ENCODE peak calls at places on chromosomes 3 and 15, in seven cellular contexts. S, X, O, J, F, W and A are unnamed samples. For H3K36me3, the result is how much of the 10 kb centered on the place peaks cover.

GRCh38 chr3:139675327-139675726 is 2.4 kb downstream of the NMNAT3 start:
- DNase-seq in S (peak), X (no peak), O (peak), J (no peak), F (no peak), W (no peak), A (no peak)

GRCh38 chr15:73385205-73385604 is 16.4 kb upstream of the HCN4 start:
- DNase-seq in S (no peak), X (no peak), O (no peak), J (no peak), F (no peak), W (no peak), A (no peak)

GRCh38 chr3:65408531-65409181 is 630.1 kb downstream of the MAGI1 start:
- DNase-seq in S (no peak), X (no peak), O (no peak), J (no peak), F (no peak), W (no peak), A (no peak)

GRCh38 chr3:107848516-107848915 is 242.3 kb downstream of the CD47 start:
- DNase-seq in S (no peak), X (no peak), O (no peak), J (no peak), F (no peak), W (no peak), A (no peak)

GRCh38 chr3:111324142-111324541 is 217.9 kb upstream of the CD96 start:
- DNase-seq in S (no peak), X (no peak), O (no peak), J (no peak), F (no peak), W (no peak), A (no peak)

GRCh38 chr15:68598171-68599152 is 19.7 kb downstream of the CORO2B start:
- DNase-seq in S (no peak), X (no peak), O (no peak), J (no peak), F (no peak), W (no peak), A (no peak)

GRCh38 chr3:187713504-187713903 is 11.1 kb upstream of the RTP2 start:
- DNase-seq in S (peak), X (no peak), O (no peak), J (peak), F (peak), W (no peak), A (no peak)

GRCh38 chr15:69037977-69038376 is 23.5 kb downstream of the NOX5 start:
- DNase-seq in S (no peak), X (no peak), O (no peak), J (no peak), F (no peak), W (no peak), A (no peak)

GRCh38 chr3:86766331-86766730 is 224.6 kb downstream of the VGLL3 start:
- DNase-seq in S (no peak), X (no peak), O (no peak), J (no peak), F (no peak), W (no peak), A (no peak)

GRCh38 chr15:52143862-52144261 is 31.3 kb upstream of the BCL2L10 start:
- DNase-seq in S (peak), X (no peak), O (no peak), J (peak), F (peak), W (no peak), A (no peak)

GRCh38 chr3:107689355-107689754 is 166.6 kb downstream of the BBX start:
- DNase-seq in S (no peak), X (no peak), O (no peak), J (no peak), F (peak), W (no peak), A (no peak)

GRCh38 chr3:55267206-55267930 is 219.7 kb downstream of the WNT5A start:
- DNase-seq in S (no peak), X (no peak), O (no peak), J (no peak), F (no peak), W (no peak), A (no peak)

GRCh38 chr3:45443459-45443858 is 55.1 kb downstream of the LARS2 start:
- DNase-seq in S (no peak), X (no peak), O (no peak), J (no peak), F (no peak), W (no peak), A (no peak)

GRCh38 chr15:42154576-42155355 is 1.7 kb downstream of the PLA2G4F start:
- DNase-seq in S (no peak), X (no peak), O (no peak), J (no peak), F (no peak), W (no peak), A (no peak)

GRCh38 chr3:35183915-35184675 is 455.2 kb upstream of the ARPP21 start:
- DNase-seq in S (no peak), X (no peak), O (no peak), J (no peak), F (no peak), W (no peak), A (no peak)

GRCh38 chr3:85709483-85709882 is 750.7 kb downstream of the CADM2 start:
- DNase-seq in S (no peak), X (no peak), O (no peak), J (no peak), F (no peak), W (no peak), A (no peak)

GRCh38 chr15:42215854-42216829 is 8.0 kb upstream of the VPS39 start:
- DNase-seq in S (no peak), X (no peak), O (no peak), J (no peak), F (no peak), W (no peak), A (no peak)

GRCh38 chr3:468172-468571 is 271.6 kb downstream of the CHL1 start:
- DNase-seq in S (peak), X (no peak), O (no peak), J (no peak), F (no peak), W (no peak), A (peak)

GRCh38 chr15:96521386-96521785 is 190.9 kb downstream of the NR2F2 start:
- DNase-seq in S (no peak), X (no peak), O (no peak), J (no peak), F (no peak), W (no peak), A (no peak)

GRCh38 chr3:161413127-161413854 is 42.0 kb upstream of the SPTSSB start:
- DNase-seq in S (no peak), X (no peak), O (no peak), J (no peak), F (no peak), W (no peak), A (no peak)

GRCh38 chr3:38782148-38782547 is 33.9 kb downstream of the SCN10A start:
- DNase-seq in S (no peak), X (peak), O (peak), J (no peak), F (peak), W (no peak), A (no peak)

GRCh38 chr3:70111381-70111780 is 111.8 kb downstream of the SAMMSON start:
- DNase-seq in S (no peak), X (no peak), O (no peak), J (no peak), F (no peak), W (no peak), A (no peak)

GRCh38 chr15:89021224-89021623 is 67.0 kb upstream of the ABHD2 start:
- DNase-seq in S (no peak), X (no peak), O (no peak), J (no peak), F (no peak), W (no peak), A (no peak)

GRCh38 chr15:100113351-100114075 is 228.3 kb downstream of the ADAMTS17 start:
- DNase-seq in S (no peak), X (no peak), O (no peak), J (no peak), F (no peak), W (no peak), A (no peak)

GRCh38 chr3:8760506-8760905 is 8.9 kb downstream of the OXTR start:
- DNase-seq in S (no peak), X (no peak), O (no peak), J (no peak), F (no peak), W (no peak), A (no peak)

GRCh38 chr15:52678036-52678467 is 1.1 kb downstream of the ATOSA start:
- DNase-seq in S (peak), X (no peak), O (peak), J (peak), F (peak), W (no peak), A (peak)

GRCh38 chr3:30353711-30354467 is 252.5 kb upstream of the TGFBR2 start:
- DNase-seq in S (no peak), X (no peak), O (no peak), J (no peak), F (no peak), W (peak), A (no peak)

GRCh38 chr3:143897558-143898305 is 49.5 kb upstream of the SLC9A9 start:
- DNase-seq in S (peak), X (no peak), O (no peak), J (no peak), F (no peak), W (no peak), A (no peak)

GRCh38 chr3:94896994-94897393 is 834.1 kb downstream of the NSUN3 start:
- DNase-seq in S (no peak), X (no peak), O (no peak), J (no peak), F (no peak), W (no peak), A (no peak)

GRCh38 chr15:40618906-40619305 is 24.9 kb downstream of the KNL1 start:
- DNase-seq in S (no peak), X (no peak), O (no peak), J (no peak), F (no peak), W (no peak), A (no peak)

GRCh38 chr15:58258501-58259274 is 120.5 kb downstream of the AQP9 start:
- DNase-seq in S (peak), X (no peak), O (no peak), J (no peak), F (no peak), W (no peak), A (no peak)

GRCh38 chr3:138729279-138729678 is 105.4 kb downstream of the PIK3CB start:
- DNase-seq in S (no peak), X (no peak), O (no peak), J (no peak), F (no peak), W (no peak), A (no peak)

DNA sequence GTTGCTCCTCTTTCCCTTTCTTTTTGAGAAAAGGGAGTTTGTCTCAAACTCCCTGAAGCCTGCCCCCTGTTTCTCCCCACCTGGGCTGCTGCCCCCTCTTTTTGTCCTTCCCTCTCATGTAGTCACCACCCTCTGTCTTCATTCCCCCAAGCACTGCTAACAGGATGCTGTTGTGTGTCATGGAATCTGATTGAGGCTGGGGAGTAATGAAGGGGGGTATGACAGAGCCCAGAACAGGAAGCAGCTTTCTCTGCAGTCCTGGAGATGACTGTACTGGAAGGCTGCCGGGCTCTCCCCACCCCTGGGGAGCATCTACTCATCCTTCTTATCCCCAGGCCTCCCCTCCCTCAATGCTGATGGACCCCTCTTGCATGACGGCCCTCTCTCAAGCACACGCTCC is 181.6 kb downstream of the ABHD5 start:
- DNase-seq in S (no peak), X (no peak), O (peak), J (no peak), F (no peak), W (no peak), A (no peak)
- H3K27ac ChIP-seq in S (no peak), X (no peak), O (peak), J (no peak), F (no peak), W (no peak), A (no peak)

GRCh38 chr15:99010743-99011142 is 3.2 kb upstream of the PGPEP1L start:
- DNase-seq in S (no peak), X (no peak), O (no peak), J (no peak), F (no peak), W (no peak), A (no peak)
- TF ChIP-seq REST in S (no peak), X (no peak), O (no peak), J (no peak), F (no peak), W (no peak), A (no peak)

DNA sequence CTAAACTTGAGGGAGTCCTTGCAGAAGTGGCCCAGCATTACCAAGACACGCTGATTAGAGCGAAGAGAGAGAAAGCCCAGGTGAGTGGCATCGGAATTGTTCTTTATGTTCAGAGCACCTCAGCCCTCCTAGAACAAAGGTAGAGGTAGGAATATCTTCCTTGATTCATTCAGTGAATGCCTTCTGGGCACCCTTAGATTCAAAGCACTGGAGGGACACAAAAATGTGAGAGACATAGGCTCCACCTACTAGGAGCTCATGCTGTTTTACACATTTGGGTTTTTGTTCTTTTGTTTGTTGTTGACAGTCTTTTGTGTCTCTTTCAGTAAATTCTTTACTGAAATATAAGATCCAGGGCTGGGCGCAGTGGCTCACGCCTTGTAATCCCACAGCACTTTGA is 68.2 kb downstream of the IQGAP1 start:
- DNase-seq in S (peak), X (no peak), O (no peak), J (no peak), F (no peak), W (no peak), A (no peak)
- H3K36me3 ChIP-seq in S (under half), X (under half), O (half or more), J (half or more), F (under half), W (under half), A (under half)

GRCh38 chr3:63914312-63914711 is 2.1 kb upstream of the SCAANT1 start:
- DNase-seq in S (no peak), X (no peak), O (no peak), J (no peak), F (no peak), W (no peak), A (no peak)
- H3K27ac ChIP-seq in S (no peak), X (no peak), O (no peak), J (no peak), F (peak), W (no peak), A (no peak)

GRCh38 chr15:80019168-80019745 is 40.2 kb upstream of the ZFAND6 start:
- DNase-seq in S (no peak), X (no peak), O (no peak), J (no peak), F (no peak), W (no peak), A (no peak)
- TF ChIP-seq REST in S (no peak), X (no peak), O (no peak), J (no peak), F (no peak), W (no peak), A (no peak)

DNA sequence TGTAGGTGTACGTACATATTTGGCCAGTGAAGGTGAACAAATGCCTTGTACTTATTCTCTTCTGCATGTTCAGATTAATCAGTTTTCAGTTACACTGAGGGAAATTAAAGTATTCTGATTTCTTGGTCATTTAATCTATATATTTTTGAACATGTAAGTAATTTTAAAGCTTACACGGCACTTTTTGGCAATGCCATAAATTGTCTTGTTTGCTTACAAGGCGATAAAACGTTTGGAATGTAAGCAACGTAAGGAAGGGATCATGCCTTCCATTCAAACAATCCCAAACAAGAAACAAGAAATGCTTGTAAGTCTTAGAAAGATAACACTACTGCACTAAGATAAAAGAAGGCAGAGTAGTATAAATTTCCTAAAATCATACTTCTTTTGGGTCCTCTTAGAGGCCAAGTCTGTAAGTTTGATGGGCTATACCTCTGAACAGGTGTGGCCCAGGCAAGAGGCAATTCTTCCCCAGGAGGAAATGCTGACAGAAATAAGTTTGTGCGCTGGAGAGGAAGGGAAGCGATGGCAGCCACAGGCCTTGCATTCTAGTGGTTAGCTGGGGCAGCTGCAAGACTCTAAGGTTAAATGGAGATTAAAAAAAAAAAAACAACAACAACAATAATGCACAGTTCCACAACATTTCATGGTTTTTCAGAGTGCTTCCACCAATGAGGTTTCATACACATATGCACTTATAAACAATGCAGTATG is 73.8 kb downstream of the GOLIM4 start:
- DNase-seq in S (no peak), X (no peak), O (no peak), J (no peak), F (no peak), W (no peak), A (no peak)
- H3K36me3 ChIP-seq in S (under half), X (under half), O (half or more), J (half or more), F (under half), W (under half), A (under half)

GRCh38 chr3:73055583-73056364 is 5.7 kb upstream of the EBLN2 start:
- DNase-seq in S (no peak), X (no peak), O (no peak), J (no peak), F (no peak), W (no peak), A (no peak)
- H3K27ac ChIP-seq in S (peak), X (no peak), O (no peak), J (peak), F (peak), W (no peak), A (no peak)

GRCh38 chr3:52623234-52623792 is 62.4 kb downstream of the PBRM1 start:
- DNase-seq in S (no peak), X (no peak), O (no peak), J (no peak), F (no peak), W (no peak), A (no peak)
- TF ChIP-seq REST in S (no peak), X (no peak), O (no peak), J (no peak), F (no peak), W (no peak), A (no peak)

DNA sequence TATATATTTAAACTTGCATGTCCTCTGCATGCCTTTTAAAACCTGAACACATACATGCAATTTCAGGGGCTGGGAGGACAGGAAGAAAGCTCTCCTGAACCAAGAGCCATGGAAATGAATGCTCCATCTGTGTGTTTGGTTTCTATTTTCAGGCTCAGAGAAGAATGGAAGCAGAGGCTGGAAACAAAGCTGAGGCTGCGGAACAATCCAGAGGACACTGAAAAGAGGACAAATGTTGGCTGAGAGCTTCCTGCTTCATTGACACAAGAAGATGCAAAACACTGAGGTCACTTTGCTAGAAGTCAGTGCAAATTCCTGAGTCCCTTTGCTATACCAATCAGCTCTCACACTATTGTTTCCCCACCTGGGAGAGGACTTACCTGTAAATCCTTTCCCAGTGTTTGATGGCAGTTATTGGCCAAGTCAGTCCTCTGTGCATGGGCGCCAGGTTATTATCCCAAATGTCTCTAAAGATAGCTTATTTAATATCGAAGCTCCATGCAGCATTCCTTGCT is 12.7 kb downstream of the FAM240A start:
- DNase-seq in S (peak), X (no peak), O (no peak), J (no peak), F (no peak), W (no peak), A (no peak)
- H3K36me3 ChIP-seq in S (under half), X (under half), O (under half), J (under half), F (under half), W (under half), A (under half)

DNA sequence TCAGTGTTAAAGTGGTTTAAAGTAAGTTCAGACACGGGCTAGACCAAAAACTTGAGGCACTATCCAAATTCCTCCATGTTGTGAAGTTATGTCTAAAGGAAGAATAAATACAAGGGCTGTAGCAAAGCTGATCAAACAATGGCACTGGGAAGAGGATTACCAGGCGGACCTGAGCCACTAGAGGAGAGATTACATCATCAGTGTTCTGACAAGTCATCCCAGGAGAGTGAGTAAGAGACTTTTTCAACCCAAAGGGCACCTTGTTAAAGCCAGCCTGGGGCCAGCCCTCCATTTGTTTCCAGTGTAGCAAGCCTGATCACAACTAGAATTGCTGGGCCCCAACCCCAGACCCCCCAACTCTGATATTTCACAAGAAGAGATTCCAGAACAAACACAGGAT is 166.9 kb downstream of the DCLK3 start:
- DNase-seq in S (no peak), X (no peak), O (no peak), J (no peak), F (no peak), W (no peak), A (no peak)
- H3K27ac ChIP-seq in S (no peak), X (no peak), O (no peak), J (no peak), F (no peak), W (no peak), A (no peak)